ENCODE peak calls at places on chromosome 4, in six cellular contexts. M is IMR-90, Q is endodermal cell, A is upper lobe of right lung, L is lung, E is ovary. P is an unnamed sample. For H3K27me3 and H3K4me1, the result is how much of the 10 kb centered on the place peaks cover.

GRCh38 chr4:11470709-11471441 is 42.2 kb upstream of the HS3ST1 start:
- DNase-seq in M (no peak), Q (peak), A (no peak), L (no peak), E (no peak), P (no peak)

GRCh38 chr4:111066887-111067286 is 444.0 kb upstream of the PITX2 start:
- DNase-seq in M (peak), Q (peak), A (no peak), L (no peak), E (no peak), P (no peak)

GRCh38 chr4:24158031-24158430 is 268.2 kb upstream of the PPARGC1A start:
- DNase-seq in M (no peak), Q (no peak), A (no peak), L (no peak), E (no peak), P (no peak)

GRCh38 chr4:19285146-19285545 is 966.6 kb upstream of the SLIT2 start:
- DNase-seq in M (no peak), Q (no peak), A (no peak), L (no peak), E (no peak), P (no peak)

GRCh38 chr4:112348488-112349158 is 51.5 kb downstream of the ALPK1 start:
- DNase-seq in M (peak), Q (peak), A (peak), L (peak), E (no peak), P (no peak)

GRCh38 chr4:74117024-74117534 is 18.1 kb upstream of the CXCL2 start:
- DNase-seq in M (peak), Q (no peak), A (peak), L (peak), E (no peak), P (peak)

GRCh38 chr4:39528056-39528465 is 822 bp upstream of the UGDH start:
- DNase-seq in M (peak), Q (no peak), A (no peak), L (no peak), E (no peak), P (no peak)

GRCh38 chr4:89952458-89952857 is 57.8 kb downstream of the MMRN1 start:
- DNase-seq in M (no peak), Q (no peak), A (no peak), L (no peak), E (no peak), P (no peak)

GRCh38 chr4:108449139-108449538 is 171.2 kb upstream of the RPL34 start:
- DNase-seq in M (no peak), Q (no peak), A (no peak), L (no peak), E (no peak), P (no peak)

GRCh38 chr4:168928875-168929274 is 81.2 kb downstream of the CBR4 start:
- DNase-seq in M (no peak), Q (no peak), A (no peak), L (no peak), E (no peak), P (no peak)

GRCh38 chr4:54647070-54647469 is 10.7 kb upstream of the KIT start:
- DNase-seq in M (no peak), Q (no peak), A (no peak), L (no peak), E (no peak), P (no peak)

GRCh38 chr4:187271848-187272247 is 548.2 kb upstream of the FAT1 start:
- DNase-seq in M (no peak), Q (no peak), A (no peak), L (no peak), E (no peak), P (no peak)

GRCh38 chr4:187270154-187270553 is 546.5 kb upstream of the FAT1 start:
- DNase-seq in M (no peak), Q (no peak), A (no peak), L (no peak), E (no peak), P (no peak)

DNA sequence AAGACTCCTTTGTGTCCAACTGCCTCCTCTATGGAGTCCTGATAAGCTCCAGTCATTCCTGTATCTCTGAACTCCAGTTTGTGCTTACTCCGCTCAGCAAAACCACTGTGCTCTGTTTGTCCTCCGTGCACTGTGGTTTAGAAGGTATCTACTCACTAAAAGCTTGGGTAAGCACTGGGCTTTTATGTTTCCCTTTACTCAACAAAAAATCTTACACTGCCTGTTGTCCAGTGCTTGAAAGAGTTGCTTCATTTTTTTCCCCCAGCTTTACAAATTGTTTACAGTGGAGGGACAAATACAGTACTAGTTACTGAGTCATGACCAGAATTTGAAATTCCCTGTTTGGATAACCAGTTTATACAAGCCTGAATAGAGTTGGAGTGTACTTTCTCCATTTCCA is 545.3 kb upstream of the FAT1 start:
- DNase-seq in M (peak), Q (no peak), A (no peak), L (no peak), E (no peak), P (no peak)
- H3K27me3 ChIP-seq in M (under half), Q (under half), A (under half), L (under half), E (under half), P (under half)

GRCh38 chr4:87527446-87528240 is 1.5 kb downstream of the SPARCL1 start:
- DNase-seq in M (no peak), Q (no peak), A (no peak), L (no peak), E (no peak), P (no peak)
- H3K4me1 ChIP-seq in M (under half), Q (under half), A (under half), L (under half), E (under half), P (under half)

DNA sequence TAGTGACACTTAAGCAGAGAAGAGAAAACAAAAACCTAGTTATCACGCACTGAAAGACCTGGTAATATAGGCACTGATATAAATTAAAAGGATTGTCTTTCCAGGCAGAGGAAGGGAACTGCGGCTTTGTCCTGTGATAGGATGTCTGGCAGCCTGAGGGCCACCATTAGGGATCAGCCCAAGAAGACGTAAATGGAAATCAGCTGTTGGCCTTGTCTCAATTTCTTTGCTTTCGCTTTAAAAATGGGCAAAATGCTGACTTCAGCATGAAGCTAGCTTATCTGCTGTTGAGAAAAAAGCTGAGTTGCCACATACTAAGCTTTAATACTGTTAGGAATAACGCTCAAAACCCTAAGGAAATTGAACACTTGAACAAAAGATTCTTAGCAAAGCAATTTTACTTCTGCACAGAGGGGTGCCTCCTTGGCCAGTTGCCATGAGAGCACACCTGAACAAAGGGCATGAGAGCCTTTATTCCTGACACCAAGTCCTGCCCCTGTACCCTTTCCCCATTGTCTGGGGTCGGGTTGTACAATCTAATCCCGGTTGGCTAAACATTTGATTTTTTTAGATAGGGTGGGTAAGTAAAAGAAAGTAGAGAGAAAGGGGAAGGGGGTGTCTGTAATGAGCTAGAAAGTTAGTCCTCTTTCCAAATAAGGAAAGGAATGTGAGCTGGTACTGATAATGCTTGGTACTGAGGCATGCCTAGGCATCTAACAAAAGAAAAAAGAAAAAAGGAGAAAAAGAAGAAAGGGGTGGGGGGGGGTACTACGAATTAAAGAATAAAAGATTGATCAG is 85.2 kb upstream of the UCP1 start:
- DNase-seq in M (peak), Q (no peak), A (no peak), L (no peak), E (no peak), P (no peak)
- H3K27ac ChIP-seq in M (peak), Q (peak), A (no peak), L (no peak), E (peak), P (no peak)

GRCh38 chr4:42397635-42398447 is 553 bp downstream of the SHISA3 start:
- DNase-seq in M (peak), Q (peak), A (no peak), L (no peak), E (no peak), P (peak)
- H3K27me3 ChIP-seq in M (under half), Q (half or more), A (half or more), L (under half), E (under half), P (under half)

DNA sequence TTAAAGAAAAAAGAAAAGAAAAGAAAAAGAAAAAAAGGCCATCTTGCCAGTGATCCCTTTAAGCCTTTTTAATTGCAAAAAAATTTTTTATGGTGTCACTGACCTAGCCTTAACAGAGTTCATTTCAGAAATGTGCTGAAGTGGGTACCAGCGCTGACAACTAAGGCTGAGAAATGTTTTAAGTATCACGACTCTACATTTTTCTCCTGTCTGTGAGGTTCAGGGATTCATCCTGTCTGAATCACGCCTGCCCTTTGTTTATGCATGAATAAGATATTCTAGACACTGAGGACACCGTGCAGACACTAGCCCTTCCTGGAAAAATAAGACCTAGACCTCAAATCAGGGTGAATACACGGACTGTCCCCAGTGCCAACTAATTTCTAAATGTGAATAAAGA is 154.5 kb upstream of the NOCT start:
- DNase-seq in M (peak), Q (peak), A (no peak), L (no peak), E (no peak), P (no peak)
- H3K4me1 ChIP-seq in M (under half), Q (under half), A (under half), L (under half), E (under half), P (under half)

DNA sequence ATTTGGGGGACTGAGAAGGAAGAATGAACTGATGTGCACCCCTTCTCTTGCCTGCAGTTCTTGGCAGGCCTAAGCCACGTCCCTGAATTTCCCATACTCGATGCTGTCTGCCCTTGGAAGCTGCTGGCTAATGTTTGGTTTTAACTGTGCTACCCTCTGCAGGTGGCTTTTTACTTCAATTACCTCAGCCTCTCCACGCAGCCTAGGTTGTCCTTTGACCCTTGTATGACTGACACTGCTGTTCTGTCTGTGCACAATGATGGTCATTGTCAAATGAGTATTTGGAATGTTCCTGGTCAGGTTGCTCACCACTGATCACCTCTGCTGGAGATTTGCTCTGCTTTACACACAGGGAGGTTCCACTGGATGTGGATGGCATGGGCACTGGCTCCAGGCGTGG is 137.1 kb downstream of the ZNF518B start:
- DNase-seq in M (no peak), Q (no peak), A (no peak), L (no peak), E (no peak), P (no peak)
- H3K27ac ChIP-seq in M (no peak), Q (no peak), A (no peak), L (no peak), E (no peak), P (no peak)

DNA sequence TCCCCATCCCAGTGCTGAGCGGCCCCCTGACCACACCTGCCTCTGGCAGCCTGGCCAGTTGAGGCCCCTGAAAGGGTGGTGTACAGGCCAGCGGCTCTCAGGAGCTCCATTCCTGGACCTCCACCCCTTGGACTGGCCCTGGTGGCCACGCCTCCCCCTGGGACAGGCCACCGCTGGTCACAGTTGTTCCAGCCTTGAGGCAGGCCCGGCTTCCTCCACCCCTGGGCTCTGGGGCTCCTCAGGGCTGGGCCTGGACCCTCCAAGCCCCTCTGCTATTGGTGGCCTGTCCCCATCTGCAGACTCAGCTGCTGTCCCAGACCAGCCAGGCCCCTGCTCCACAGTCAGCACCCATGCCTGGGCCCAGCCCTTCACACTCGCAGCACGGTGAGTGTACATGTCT is 93.2 kb upstream of the NKX1-1 start:
- DNase-seq in M (no peak), Q (peak), A (peak), L (no peak), E (peak), P (no peak)
- H3K27me3 ChIP-seq in M (under half), Q (under half), A (under half), L (under half), E (under half), P (under half)

GRCh38 chr4:163598028-163598427 is 103.5 kb downstream of the TMA16 start:
- DNase-seq in M (no peak), Q (no peak), A (no peak), L (no peak), E (no peak), P (no peak)

GRCh38 chr4:163592207-163592606 is 97.7 kb downstream of the TMA16 start:
- DNase-seq in M (no peak), Q (no peak), A (no peak), L (no peak), E (no peak), P (no peak)

GRCh38 chr4:163591614-163592020 is 97.1 kb downstream of the TMA16 start:
- DNase-seq in M (no peak), Q (no peak), A (no peak), L (no peak), E (no peak), P (no peak)

GRCh38 chr4:163598489-163598888 is 104.0 kb downstream of the TMA16 start:
- DNase-seq in M (no peak), Q (no peak), A (no peak), L (no peak), E (no peak), P (no peak)

DNA sequence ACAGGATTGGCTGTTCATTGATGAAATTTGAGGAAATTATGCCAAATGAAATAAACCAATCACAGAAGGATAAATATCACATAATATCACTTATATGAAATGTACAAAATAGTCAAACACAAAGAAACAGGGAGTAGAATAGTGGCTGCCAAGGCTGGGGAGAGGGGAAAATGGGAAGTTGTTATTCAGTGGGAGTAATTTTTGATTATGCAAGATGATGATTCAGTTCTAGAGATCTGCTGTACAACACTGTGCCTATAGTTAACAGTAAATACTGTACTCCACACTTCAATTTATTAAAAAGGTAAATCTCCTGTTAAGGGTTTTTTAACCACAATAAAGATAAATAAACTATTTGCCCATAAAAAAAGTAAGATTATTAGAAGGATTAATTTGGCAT is 101.1 kb downstream of the TMA16 start:
- DNase-seq in M (no peak), Q (no peak), A (no peak), L (no peak), E (no peak), P (no peak)
- H3K4me1 ChIP-seq in M (under half), Q (under half), A (under half), L (under half), E (under half), P (under half)

P was measured in body of pancreas.